ENCODE peak calls at places on chromosome 10, in six cellular contexts. U is HL-60; B is AML-193; V is stimulated activated CD8-positive, alpha-beta memory T cell treated with anti-CD3 and anti-CD28 coated beads, Interleukin-7, amount 100 ng/mL, for 24 hours; Z is body of pancreas; X is NB4. A is an unnamed sample.

GRCh38 chr10:99521474-99522077 is 11.2 kb upstream of the NKX2-3 start:
- DNase-seq in X (no peak), V (no peak), U (no peak), B (no peak), Z (peak), A (no peak)

GRCh38 chr10:77479586-77479985 is 158.0 kb downstream of the KCNMA1 start:
- DNase-seq in B (no peak), U (no peak), Z (no peak), V (no peak), X (no peak), A (no peak)

GRCh38 chr10:76640765-76641164 is 996.8 kb downstream of the KCNMA1 start:
- DNase-seq in Z (no peak), B (no peak), V (no peak), U (no peak), X (no peak), A (no peak)

GRCh38 chr10:131852823-131853609 is 47.8 kb upstream of the PPP2R2D start:
- DNase-seq in Z (no peak), U (no peak), V (no peak), B (no peak), X (no peak), A (no peak)

GRCh38 chr10:86336341-86336740 is 30.3 kb downstream of the GRID1 start:
- DNase-seq in B (no peak), X (no peak), U (no peak), Z (no peak), V (no peak), A (no peak)

GRCh38 chr10:58627392-58627791 is 114.7 kb downstream of the BICC1 start:
- DNase-seq in U (no peak), X (no peak), Z (no peak), B (no peak), V (no peak), A (no peak)

GRCh38 chr10:132564690-132565089 is 27.1 kb downstream of the INPP5A start:
- DNase-seq in X (no peak), Z (no peak), B (no peak), U (no peak), V (no peak), A (no peak)

GRCh38 chr10:108783897-108784296 is 1139.4 kb downstream of the XPNPEP1 start:
- DNase-seq in X (peak), Z (no peak), B (peak), U (peak), V (no peak), A (peak)

GRCh38 chr10:111087968-111088505 is 11.2 kb downstream of the ADRA2A start:
- DNase-seq in V (no peak), B (no peak), X (no peak), Z (no peak), U (no peak), A (no peak)